ENCODE peak calls at places on chromosomes 5 and 9, in five cellular contexts. Y is fibroblast of lung, V is pancreas, R is gastrocnemius medialis, Z is upper lobe of right lung. Q is an unnamed sample.
A peak's percentile ranks its signal among the peaks of the same experiment; 100 is the strongest.

GRCh38 chr5:176770431-176770830 is 39.9 kb upstream of the UNC5A start:
- DNase-seq in Y (no peak), V (no peak), R (no peak), Z (peak; percentile 7), Q (no peak)

GRCh38 chr9:133839822-133840329 is 101.7 kb upstream of the SARDH start:
- DNase-seq in Y (peak; percentile 56), V (no peak), R (no peak), Z (no peak), Q (no peak)

GRCh38 chr5:69295088-69295754 is 37.4 kb downstream of the CCDC125 start:
- DNase-seq in Y (peak; percentile 29), V (no peak), R (no peak), Z (no peak), Q (no peak)

GRCh38 chr9:128933731-128934130 is 12.9 kb downstream of the PHYHD1 start:
- DNase-seq in Y (no peak), V (no peak), R (no peak), Z (no peak), Q (no peak)

GRCh38 chr5:147223951-147224791 is 10.7 kb upstream of the STK32A start:
- DNase-seq in Y (peak; percentile 64), V (peak; percentile 51), R (no peak), Z (no peak), Q (peak; percentile 52)

GRCh38 chr5:57176350-57176857 is 2.5 kb downstream of the GPBP1 start:
- DNase-seq in Y (peak; percentile 89), V (no peak), R (no peak), Z (no peak), Q (no peak)

GRCh38 chr5:175593794-175594193 is 64.1 kb upstream of the HRH2 start:
- DNase-seq in Y (no peak), V (no peak), R (no peak), Z (no peak), Q (no peak)

GRCh38 chr5:180135967-180136641 is 64.5 kb upstream of the RNF130 start:
- DNase-seq in Y (no peak), V (peak; percentile 4), R (no peak), Z (no peak), Q (no peak)

GRCh38 chr5:72517961-72518690 is 10.9 kb upstream of the ZNF366 start:
- DNase-seq in Y (peak; percentile 49), V (no peak), R (peak; percentile 37), Z (peak; percentile 74), Q (no peak)

GRCh38 chr5:122863721-122864120 is 18.3 kb downstream of the SNX24 start:
- DNase-seq in Y (no peak), V (peak; percentile 52), R (no peak), Z (no peak), Q (no peak)

GRCh38 chr5:114418546-114419388 is 56.9 kb downstream of the KCNN2 start:
- DNase-seq in Y (no peak), V (no peak), R (no peak), Z (no peak), Q (no peak)

GRCh38 chr5:68269820-68270219 is 54.3 kb downstream of the PIK3R1 start:
- DNase-seq in Y (peak; percentile 21), V (no peak), R (no peak), Z (no peak), Q (no peak)

GRCh38 chr9:127336086-127336485 is 60.9 kb upstream of the SLC2A8 start:
- DNase-seq in Y (peak; percentile 66), V (no peak), R (no peak), Z (no peak), Q (no peak)

GRCh38 chr5:181088289-181088688 is 42.7 kb downstream of the OR2V1 start:
- DNase-seq in Y (no peak), V (no peak), R (no peak), Z (no peak), Q (peak; percentile 28)

GRCh38 chr5:60961685-60962084 is 16.7 kb downstream of the NDUFAF2 start:
- DNase-seq in Y (peak; percentile 70), V (no peak), R (no peak), Z (no peak), Q (peak; percentile 41)

GRCh38 chr5:170132642-170133448 is 27.1 kb downstream of the FOXI1 start:
- DNase-seq in Y (peak; percentile 33), V (no peak), R (no peak), Z (no peak), Q (peak; percentile 36)

GRCh38 chr5:172699999-172700685 is 59.1 kb downstream of the NEURL1B start:
- DNase-seq in Y (no peak), V (no peak), R (no peak), Z (peak; percentile 83), Q (no peak)

GRCh38 chr5:138466900-138467710 is 1.8 kb downstream of the EGR1 start:
- DNase-seq in Y (peak; percentile 25), V (peak; percentile 64), R (no peak), Z (peak; percentile 68), Q (peak; percentile 33)

DNA sequence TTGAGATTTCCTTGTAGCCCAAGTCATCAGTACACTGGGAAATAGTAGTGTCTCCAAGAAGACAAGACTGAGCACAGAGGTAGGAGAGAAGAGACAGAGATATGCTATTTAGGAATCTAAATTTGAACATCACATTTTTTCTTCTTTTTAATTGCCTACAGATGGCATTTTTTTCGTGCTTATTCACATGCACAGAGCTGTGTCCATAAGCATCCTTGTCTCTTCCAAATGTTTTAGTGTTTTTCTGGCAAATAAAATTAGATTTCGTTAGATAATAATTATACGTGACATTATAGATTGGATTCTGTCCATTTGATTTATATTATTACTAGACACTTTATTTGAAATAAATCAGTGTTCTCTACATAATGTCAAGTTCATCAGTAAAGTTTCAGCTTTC is 80.9 kb downstream of the PRR16 start:
- DNase-seq in Y (no peak), V (no peak), R (no peak), Z (no peak), Q (no peak)
- H3K27me3 ChIP-seq in Y (no peaks in the 10 kb centered on the region), V (no peaks in the 10 kb centered on the region), R (no peaks in the 10 kb centered on the region), Z (no peaks in the 10 kb centered on the region), Q (no peaks in the 10 kb centered on the region)

GRCh38 chr9:137456061-137456863 is 2.9 kb downstream of the NSMF start:
- DNase-seq in Y (peak; percentile 72), V (no peak), R (no peak), Z (peak; percentile 59), Q (no peak)
- TF ChIP-seq CTCF in Y (no peak), V (no peak), R (no peak), Z (no peak), Q (no peak)

GRCh38 chr9:121242219-121242954 is 25.6 kb upstream of the GSN start:
- DNase-seq in Y (peak; percentile 58), V (no peak), R (no peak), Z (no peak), Q (no peak)

GRCh38 chr9:121239071-121239470 is 28.9 kb upstream of the GSN start:
- DNase-seq in Y (no peak), V (no peak), R (no peak), Z (no peak), Q (no peak)

GRCh38 chr9:121240394-121241145 is 27.4 kb upstream of the GSN start:
- DNase-seq in Y (peak; percentile 4), V (no peak), R (no peak), Z (no peak), Q (no peak)

GRCh38 chr9:121239851-121240250 is 28.1 kb upstream of the GSN start:
- DNase-seq in Y (no peak), V (no peak), R (no peak), Z (no peak), Q (no peak)

GRCh38 chr9:121242955-121243346 is 25.0 kb upstream of the GSN start:
- DNase-seq in Y (no peak), V (no peak), R (no peak), Z (no peak), Q (no peak)
- H3K27ac ChIP-seq in Y (no peak overlapping the region), V (no peak overlapping the region), R (no peak overlapping the region), Z (no peak overlapping the region), Q (no peak overlapping the region)

DNA sequence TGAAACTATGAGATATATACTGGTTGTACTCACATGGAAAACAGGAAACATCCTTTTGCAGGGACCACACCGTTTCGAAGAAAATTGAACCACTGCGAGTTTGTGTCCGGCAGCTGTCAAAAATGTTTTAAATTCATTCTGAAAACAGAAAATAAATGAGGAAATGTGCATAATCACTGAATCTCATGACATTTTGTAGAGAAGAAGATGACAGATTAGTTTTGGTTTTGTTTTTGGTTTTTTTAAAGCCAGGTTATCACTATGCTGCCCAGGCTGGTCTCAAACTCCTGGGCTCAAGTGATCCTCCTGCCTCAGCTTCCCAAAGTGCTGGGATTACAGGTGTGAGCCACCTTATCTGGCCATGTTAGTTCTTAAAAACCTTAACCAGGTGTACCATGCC is 3.5 kb downstream of the TXNDC8 start:
- DNase-seq in Y (no peak), V (no peak), R (no peak), Z (no peak), Q (no peak)
- H3K27me3 ChIP-seq in Y (no peaks in the 10 kb centered on the region), V (no peaks in the 10 kb centered on the region), R (no peaks in the 10 kb centered on the region), Z (no peaks in the 10 kb centered on the region), Q (no peaks in the 10 kb centered on the region)

DNA sequence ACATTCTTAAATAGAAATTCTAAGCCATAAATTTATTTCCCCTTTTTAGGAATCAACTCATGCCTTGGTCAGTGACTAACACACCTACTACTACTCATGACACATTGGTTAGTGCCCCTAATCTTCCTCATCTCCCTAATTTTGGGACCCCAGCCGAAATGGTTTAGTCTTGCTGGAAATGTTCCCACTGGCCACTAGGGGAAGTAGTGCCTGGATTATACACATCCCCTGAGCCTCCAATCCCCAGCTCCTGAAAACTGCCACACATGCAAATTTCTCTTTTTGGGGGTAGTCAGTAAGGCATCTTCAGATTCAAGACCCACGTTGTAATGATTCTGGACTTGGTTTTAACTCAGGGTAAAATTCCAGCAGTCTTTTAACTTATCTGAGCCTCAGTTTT is 79.8 kb downstream of the HSD17B3 start:
- DNase-seq in Y (peak; percentile 15), V (no peak), R (no peak), Z (no peak), Q (peak; percentile 48)
- TF ChIP-seq CTCF in Y (peak; percentile 58), V (no peak), R (no peak), Z (peak; percentile 41), Q (peak; percentile 69)

GRCh38 chr9:131099088-131099611 is 2.8 kb downstream of the AIF1L start:
- DNase-seq in Y (no peak), V (no peak), R (no peak), Z (no peak), Q (no peak)
- H3K27ac ChIP-seq in Y (no peak overlapping the region), V (no peak overlapping the region), R (peak overlapping the region; percentile 72), Z (no peak overlapping the region), Q (no peak overlapping the region)

GRCh38 chr5:153594785-153595184 is 104.3 kb downstream of the GRIA1 start:
- DNase-seq in Y (no peak), V (no peak), R (no peak), Z (no peak), Q (no peak)
- H3K27me3 ChIP-seq in Y (no peaks in the 10 kb centered on the region), V (no peaks in the 10 kb centered on the region), R (no peaks in the 10 kb centered on the region), Z (no peaks in the 10 kb centered on the region), Q (peaks cover 2% of the 10 kb centered on the region)

GRCh38 chr9:2601785-2602378 is 19.7 kb upstream of the VLDLR start:
- DNase-seq in Y (no peak), V (no peak), R (no peak), Z (no peak), Q (no peak)

GRCh38 chr9:2597483-2597882 is 24.1 kb upstream of the VLDLR start:
- DNase-seq in Y (peak; percentile 25), V (no peak), R (no peak), Z (no peak), Q (no peak)

GRCh38 chr9:2602704-2603116 is 18.9 kb upstream of the VLDLR start:
- DNase-seq in Y (no peak), V (no peak), R (no peak), Z (no peak), Q (peak; percentile 18)

GRCh38 chr9:2599896-2600295 is 21.7 kb upstream of the VLDLR start:
- DNase-seq in Y (peak; percentile 20), V (no peak), R (no peak), Z (no peak), Q (no peak)

GRCh38 chr9:2600307-2600706 is 21.3 kb upstream of the VLDLR start:
- DNase-seq in Y (no peak), V (no peak), R (no peak), Z (no peak), Q (no peak)
- TF ChIP-seq CTCF in Y (no peak), V (no peak), R (no peak), Z (no peak), Q (no peak)